ENCODE peak calls at places on chromosomes 5 and 9, in six cellular contexts. One of them, this sample, is unnamed.

GRCh38 chr9:79917417-79917816 is 345.7 kb downstream of the TLE4 start:
- DNase-seq in BE2C: no peak
- DNase-seq in cardiac muscle cell: no peak
- DNase-seq in choroid plexus epithelial cell: no peak
- DNase-seq in PC-3: no peak
- DNase-seq in sigmoid colon: no peak
- DNase-seq in this sample: no peak

GRCh38 chr5:154860123-154860522 is 1.7 kb downstream of the CNOT8 start:
- DNase-seq in BE2C: no peak
- DNase-seq in cardiac muscle cell: peak; percentile 74
- DNase-seq in choroid plexus epithelial cell: peak; percentile 82
- DNase-seq in PC-3: peak; percentile 13
- DNase-seq in sigmoid colon: peak; percentile 73
- DNase-seq in this sample: peak; percentile 62

GRCh38 chr9:30967484-30967883 is 1417.0 kb upstream of the ACO1 start:
- DNase-seq in BE2C: no peak
- DNase-seq in cardiac muscle cell: no peak
- DNase-seq in choroid plexus epithelial cell: peak; percentile 57
- DNase-seq in PC-3: peak; percentile 3
- DNase-seq in sigmoid colon: no peak
- DNase-seq in this sample: no peak

GRCh38 chr5:61177716-61178115 is 15.4 kb upstream of the SMIM15 start:
- DNase-seq in BE2C: no peak
- DNase-seq in cardiac muscle cell: no peak
- DNase-seq in choroid plexus epithelial cell: no peak
- DNase-seq in PC-3: no peak
- DNase-seq in sigmoid colon: no peak
- DNase-seq in this sample: no peak

GRCh38 chr5:1492757-1493156 is 31.0 kb downstream of the LPCAT1 start:
- DNase-seq in BE2C: no peak
- DNase-seq in cardiac muscle cell: no peak
- DNase-seq in choroid plexus epithelial cell: peak; percentile 27
- DNase-seq in PC-3: no peak
- DNase-seq in sigmoid colon: no peak
- DNase-seq in this sample: no peak

GRCh38 chr5:85621668-85622067 is 996.1 kb upstream of the COX7C start:
- DNase-seq in BE2C: no peak
- DNase-seq in cardiac muscle cell: no peak
- DNase-seq in choroid plexus epithelial cell: no peak
- DNase-seq in PC-3: no peak
- DNase-seq in sigmoid colon: no peak
- DNase-seq in this sample: no peak

GRCh38 chr9:78238061-78239038 is 2.5 kb downstream of the CEP78 start:
- DNase-seq in BE2C: no peak
- DNase-seq in cardiac muscle cell: no peak
- DNase-seq in choroid plexus epithelial cell: no peak
- DNase-seq in PC-3: no peak
- DNase-seq in sigmoid colon: no peak
- DNase-seq in this sample: no peak

GRCh38 chr5:138601444-138601843 is 26.2 kb upstream of the HSPA9 start:
- DNase-seq in BE2C: no peak
- DNase-seq in cardiac muscle cell: peak; percentile 91
- DNase-seq in choroid plexus epithelial cell: peak; percentile 96
- DNase-seq in PC-3: no peak
- DNase-seq in sigmoid colon: no peak
- DNase-seq in this sample: peak; percentile 76

GRCh38 chr9:72917892-72918509 is 34.9 kb downstream of the ALDH1A1 start:
- DNase-seq in BE2C: no peak
- DNase-seq in cardiac muscle cell: no peak
- DNase-seq in choroid plexus epithelial cell: no peak
- DNase-seq in PC-3: no peak
- DNase-seq in sigmoid colon: no peak
- DNase-seq in this sample: no peak

GRCh38 chr5:118723021-118723338 is 265.4 kb downstream of the DTWD2 start:
- DNase-seq in BE2C: no peak
- DNase-seq in cardiac muscle cell: no peak
- DNase-seq in choroid plexus epithelial cell: no peak
- DNase-seq in PC-3: no peak
- DNase-seq in sigmoid colon: no peak
- DNase-seq in this sample: no peak

GRCh38 chr5:2748180-2748840 is 3.2 kb downstream of the IRX2 start:
- DNase-seq in BE2C: no peak
- DNase-seq in cardiac muscle cell: no peak
- DNase-seq in choroid plexus epithelial cell: no peak
- DNase-seq in PC-3: no peak
- DNase-seq in sigmoid colon: no peak
- DNase-seq in this sample: no peak

GRCh38 chr5:2748841-2749513 is 2.5 kb downstream of the IRX2 start:
- DNase-seq in BE2C: no peak
- DNase-seq in cardiac muscle cell: no peak
- DNase-seq in choroid plexus epithelial cell: no peak
- DNase-seq in PC-3: no peak
- DNase-seq in sigmoid colon: no peak
- DNase-seq in this sample: no peak

GRCh38 chr5:2750758-2751464 is 566 bp downstream of the IRX2 start:
- DNase-seq in BE2C: no peak
- DNase-seq in cardiac muscle cell: peak; percentile 12
- DNase-seq in choroid plexus epithelial cell: no peak
- DNase-seq in PC-3: peak; percentile 23
- DNase-seq in sigmoid colon: no peak
- DNase-seq in this sample: no peak

GRCh38 chr5:2750026-2750757 is 1.3 kb downstream of the IRX2 start:
- DNase-seq in BE2C: no peak
- DNase-seq in cardiac muscle cell: no peak
- DNase-seq in choroid plexus epithelial cell: no peak
- DNase-seq in PC-3: no peak
- DNase-seq in sigmoid colon: no peak
- DNase-seq in this sample: no peak

GRCh38 chr5:2749514-2750025 is 1.9 kb downstream of the IRX2 start:
- DNase-seq in BE2C: no peak
- DNase-seq in cardiac muscle cell: no peak
- DNase-seq in choroid plexus epithelial cell: no peak
- DNase-seq in PC-3: no peak
- DNase-seq in sigmoid colon: no peak
- DNase-seq in this sample: no peak
- H3K4me3 ChIP-seq in BE2C: no peak overlapping the region
- H3K4me3 ChIP-seq in cardiac muscle cell: peak overlapping the region; percentile 97
- H3K4me3 ChIP-seq in choroid plexus epithelial cell: no peak overlapping the region
- H3K4me3 ChIP-seq in PC-3: peak overlapping the region; percentile 71
- H3K4me3 ChIP-seq in sigmoid colon: no peak overlapping the region
- H3K4me3 ChIP-seq in this sample: peak overlapping the region; percentile 59

GRCh38 chr5:72525816-72526215 is 18.6 kb upstream of the ZNF366 start:
- DNase-seq in BE2C: no peak
- DNase-seq in cardiac muscle cell: peak; percentile 90
- DNase-seq in choroid plexus epithelial cell: peak; percentile 97
- DNase-seq in PC-3: peak; percentile 56
- DNase-seq in sigmoid colon: no peak
- DNase-seq in this sample: no peak

GRCh38 chr5:72529383-72529782 is 22.2 kb upstream of the ZNF366 start:
- DNase-seq in BE2C: no peak
- DNase-seq in cardiac muscle cell: no peak
- DNase-seq in choroid plexus epithelial cell: no peak
- DNase-seq in PC-3: no peak
- DNase-seq in sigmoid colon: no peak
- DNase-seq in this sample: no peak

GRCh38 chr5:72537166-72537565 is 30.0 kb upstream of the ZNF366 start:
- DNase-seq in BE2C: no peak
- DNase-seq in cardiac muscle cell: no peak
- DNase-seq in choroid plexus epithelial cell: no peak
- DNase-seq in PC-3: no peak
- DNase-seq in sigmoid colon: no peak
- DNase-seq in this sample: no peak

DNA sequence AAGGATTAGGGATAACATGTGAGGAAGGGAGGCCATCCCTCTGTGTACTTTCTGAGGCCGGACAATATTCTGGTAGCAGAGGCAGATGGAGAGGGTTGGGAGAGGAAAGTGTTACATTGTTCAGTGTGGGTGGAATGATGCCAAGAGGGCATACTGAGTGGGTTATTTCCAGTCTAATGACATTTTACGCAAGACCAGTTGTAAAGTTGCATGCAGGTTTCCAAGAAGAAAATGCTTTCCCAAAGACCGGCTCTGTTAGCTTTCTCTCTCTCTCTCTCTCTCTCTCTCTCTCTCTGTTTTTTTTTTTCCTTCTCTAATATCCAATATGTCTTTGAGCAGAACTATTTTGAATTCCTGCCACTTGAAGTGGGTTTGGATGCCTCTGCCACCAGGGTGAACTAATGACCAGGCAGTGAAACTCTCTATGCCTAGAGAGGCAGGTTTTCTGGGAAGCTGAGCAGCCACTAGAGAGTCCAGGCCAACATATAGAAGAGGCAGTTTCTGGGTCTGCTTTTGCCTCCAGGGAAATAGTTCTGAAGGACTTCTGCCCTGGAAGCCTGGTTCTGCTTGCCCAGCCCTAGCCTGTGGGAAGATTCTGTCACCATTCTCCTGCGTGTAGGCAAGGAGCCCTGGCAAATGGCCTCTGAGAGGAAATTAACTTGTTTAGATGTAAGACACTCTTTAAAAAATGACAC is 24.4 kb upstream of the ZNF366 start:
- DNase-seq in BE2C: no peak
- DNase-seq in cardiac muscle cell: no peak
- DNase-seq in choroid plexus epithelial cell: peak; percentile 27
- DNase-seq in PC-3: peak; percentile 4
- DNase-seq in sigmoid colon: no peak
- DNase-seq in this sample: no peak
- TF ChIP-seq CTCF in BE2C: no peak
- TF ChIP-seq CTCF in cardiac muscle cell: no peak
- TF ChIP-seq CTCF in choroid plexus epithelial cell: no peak
- TF ChIP-seq CTCF in PC-3: no peak
- TF ChIP-seq CTCF in sigmoid colon: no peak
- TF ChIP-seq CTCF in this sample: no peak

GRCh38 chr5:17810734-17811133 is 176.5 kb downstream of the TAF11L14 start:
- DNase-seq in BE2C: no peak
- DNase-seq in cardiac muscle cell: no peak
- DNase-seq in choroid plexus epithelial cell: no peak
- DNase-seq in PC-3: no peak
- DNase-seq in sigmoid colon: no peak
- DNase-seq in this sample: no peak

GRCh38 chr5:17808566-17808965 is 174.3 kb downstream of the TAF11L14 start:
- DNase-seq in BE2C: no peak
- DNase-seq in cardiac muscle cell: no peak
- DNase-seq in choroid plexus epithelial cell: peak; percentile 14
- DNase-seq in PC-3: no peak
- DNase-seq in sigmoid colon: no peak
- DNase-seq in this sample: no peak

GRCh38 chr5:17803976-17804375 is 169.7 kb downstream of the TAF11L14 start:
- DNase-seq in BE2C: no peak
- DNase-seq in cardiac muscle cell: no peak
- DNase-seq in choroid plexus epithelial cell: peak; percentile 14
- DNase-seq in PC-3: peak; percentile 57
- DNase-seq in sigmoid colon: no peak
- DNase-seq in this sample: no peak

GRCh38 chr5:17805426-17805825 is 171.2 kb downstream of the TAF11L14 start:
- DNase-seq in BE2C: no peak
- DNase-seq in cardiac muscle cell: no peak
- DNase-seq in choroid plexus epithelial cell: peak; percentile 71
- DNase-seq in PC-3: peak; percentile 59
- DNase-seq in sigmoid colon: no peak
- DNase-seq in this sample: no peak

DNA sequence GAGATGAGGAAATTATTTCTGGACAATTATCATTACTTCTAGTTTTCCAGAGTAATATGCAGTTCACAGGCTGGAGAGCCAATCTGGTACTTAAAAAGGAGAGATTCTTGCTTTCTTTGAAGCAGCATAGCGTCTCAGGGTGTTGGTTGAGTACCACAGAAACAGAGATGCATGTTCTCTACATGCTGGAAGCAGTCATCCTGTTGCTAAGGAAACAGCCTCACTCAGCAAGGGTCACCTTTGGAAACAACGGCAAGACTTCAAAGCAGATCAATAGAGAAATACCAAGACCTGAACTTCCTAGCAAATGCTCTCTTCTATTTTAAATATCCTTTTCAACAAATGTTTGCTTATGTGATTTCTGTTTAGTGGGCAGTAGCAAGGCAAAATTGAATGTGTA is 172.8 kb downstream of the TAF11L14 start:
- DNase-seq in BE2C: no peak
- DNase-seq in cardiac muscle cell: no peak
- DNase-seq in choroid plexus epithelial cell: no peak
- DNase-seq in PC-3: no peak
- DNase-seq in sigmoid colon: no peak
- DNase-seq in this sample: no peak
- H3K4me3 ChIP-seq in BE2C: no peak overlapping the region
- H3K4me3 ChIP-seq in cardiac muscle cell: no peak overlapping the region
- H3K4me3 ChIP-seq in choroid plexus epithelial cell: no peak overlapping the region
- H3K4me3 ChIP-seq in PC-3: no peak overlapping the region
- H3K4me3 ChIP-seq in sigmoid colon: no peak overlapping the region
- H3K4me3 ChIP-seq in this sample: no peak overlapping the region

GRCh38 chr5:131792900-131793299 is 3.9 kb downstream of the FNIP1 start:
- DNase-seq in BE2C: no peak
- DNase-seq in cardiac muscle cell: peak; percentile 20
- DNase-seq in choroid plexus epithelial cell: no peak
- DNase-seq in PC-3: no peak
- DNase-seq in sigmoid colon: no peak
- DNase-seq in this sample: no peak

GRCh38 chr5:131794596-131794995 is 2.2 kb downstream of the FNIP1 start:
- DNase-seq in BE2C: no peak
- DNase-seq in cardiac muscle cell: no peak
- DNase-seq in choroid plexus epithelial cell: no peak
- DNase-seq in PC-3: no peak
- DNase-seq in sigmoid colon: no peak
- DNase-seq in this sample: no peak

GRCh38 chr5:131796793-131797693 is at the start of gene FNIP1:
- DNase-seq in BE2C: peak; percentile 100
- DNase-seq in cardiac muscle cell: peak; percentile 98
- DNase-seq in choroid plexus epithelial cell: peak; percentile 98
- DNase-seq in PC-3: peak; percentile 90
- DNase-seq in sigmoid colon: peak; percentile 100
- DNase-seq in this sample: peak; percentile 100

GRCh38 chr5:131795128-131795719 is 1.6 kb downstream of the FNIP1 start:
- DNase-seq in BE2C: no peak
- DNase-seq in cardiac muscle cell: no peak
- DNase-seq in choroid plexus epithelial cell: no peak
- DNase-seq in PC-3: no peak
- DNase-seq in sigmoid colon: no peak
- DNase-seq in this sample: no peak

DNA sequence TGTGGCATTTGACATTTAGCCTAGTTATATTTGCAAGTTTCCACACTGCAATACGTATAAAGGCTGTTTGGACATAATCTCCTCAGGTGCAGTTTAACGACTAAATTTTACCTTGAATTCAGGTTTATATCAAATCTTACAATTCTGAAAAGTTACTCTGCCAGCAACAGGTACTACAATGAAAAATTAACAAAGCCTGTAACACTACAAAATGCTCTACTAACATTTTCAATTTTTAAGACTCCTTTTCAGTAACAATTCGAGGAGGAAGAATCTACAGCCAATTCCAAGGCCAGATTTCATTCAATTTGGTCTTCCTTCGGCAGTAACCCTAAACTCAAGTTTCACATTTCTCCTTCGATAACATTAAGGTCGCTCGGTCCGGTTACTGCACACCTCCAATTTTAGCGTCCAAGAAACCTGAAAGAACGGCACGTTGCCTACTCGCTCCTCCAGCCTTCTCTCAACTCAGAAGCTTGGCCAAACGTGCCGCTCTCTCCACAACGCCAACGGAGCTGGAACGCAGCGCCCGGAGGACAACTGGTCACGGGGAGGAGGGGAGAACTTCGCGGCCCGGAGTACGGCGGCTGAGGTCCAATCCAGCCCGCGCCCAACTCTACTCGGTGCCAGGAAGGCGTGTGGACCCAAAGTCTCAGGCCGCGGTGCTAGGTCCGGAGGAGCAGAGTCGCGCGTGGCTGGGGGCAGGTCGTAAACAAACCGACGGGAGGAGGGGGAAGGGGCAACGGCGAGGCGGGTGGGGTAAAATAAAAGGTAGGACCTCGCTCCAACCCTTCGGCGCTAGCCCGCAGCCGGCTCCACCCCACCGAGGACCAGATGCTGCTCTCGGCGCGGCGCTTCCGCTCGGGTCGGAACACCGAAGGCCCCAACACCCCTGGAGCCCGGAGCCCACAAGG is 681 bp downstream of the FNIP1 start:
- DNase-seq in BE2C: peak; percentile 61
- DNase-seq in cardiac muscle cell: peak; percentile 67
- DNase-seq in choroid plexus epithelial cell: peak; percentile 57
- DNase-seq in PC-3: peak; percentile 41
- DNase-seq in sigmoid colon: peak; percentile 91
- DNase-seq in this sample: peak; percentile 95
- TF ChIP-seq CTCF in BE2C: no peak
- TF ChIP-seq CTCF in cardiac muscle cell: no peak
- TF ChIP-seq CTCF in choroid plexus epithelial cell: no peak
- TF ChIP-seq CTCF in PC-3: no peak
- TF ChIP-seq CTCF in sigmoid colon: no peak
- TF ChIP-seq CTCF in this sample: no peak